ENCODE peak calls at places on chromosomes 2 and 18, in four cellular contexts. C, P, R and F are unnamed samples.

GRCh38 chr2:100974712-100975520 is 27.2 kb upstream of the RPL31 start:
- DNase-seq in C (no peak), P (no peak), R (no peak), F (no peak)

GRCh38 chr2:197210450-197210849 is 100.1 kb downstream of the ANKRD44 start:
- DNase-seq in C (no peak), P (no peak), R (no peak), F (no peak)

GRCh38 chr18:70620837-70621612 is 332.2 kb downstream of the SOCS6 start:
- DNase-seq in C (no peak), P (no peak), R (no peak), F (no peak)

GRCh38 chr18:42574871-42575270 is 540.6 kb downstream of the RIT2 start:
- DNase-seq in C (no peak), P (no peak), R (no peak), F (no peak)

GRCh38 chr18:6859676-6860422 is 130.3 kb downstream of the ARHGAP28 start:
- DNase-seq in C (no peak), P (no peak), R (no peak), F (no peak)

GRCh38 chr18:70366174-70366573 is 77.3 kb downstream of the SOCS6 start:
- DNase-seq in C (peak; percentile 82), P (no peak), R (no peak), F (no peak)

GRCh38 chr18:63236990-63237389 is 82.6 kb downstream of the BCL2 start:
- DNase-seq in C (no peak), P (no peak), R (peak; percentile 78), F (no peak)

GRCh38 chr2:19850526-19851050 is 51.2 kb downstream of the TTC32 start:
- DNase-seq in C (no peak), P (no peak), R (no peak), F (no peak)

GRCh38 chr2:86747708-86748627 is 27.9 kb downstream of the RMND5A start:
- DNase-seq in C (peak; percentile 63), P (peak; percentile 35), R (no peak), F (peak; percentile 41)

GRCh38 chr2:110874565-110875383 is 142.4 kb downstream of the ACOXL start:
- DNase-seq in C (no peak), P (no peak), R (no peak), F (no peak)

GRCh38 chr2:109478906-109479493 is 134.8 kb downstream of the SEPTIN10 start:
- DNase-seq in C (no peak), P (no peak), R (no peak), F (no peak)

GRCh38 chr18:9867454-9867732 is 18.4 kb upstream of the TXNDC2 start:
- DNase-seq in C (no peak), P (no peak), R (no peak), F (no peak)

GRCh38 chr18:78892201-78892600 is 87.4 kb upstream of the SALL3 start:
- DNase-seq in C (no peak), P (no peak), R (no peak), F (no peak)

GRCh38 chr18:8088626-8089025 is 520.6 kb upstream of the RAB12 start:
- DNase-seq in C (no peak), P (no peak), R (no peak), F (peak; percentile 17)

GRCh38 chr2:168773719-168774521 is 28.5 kb upstream of the NOSTRIN start:
- DNase-seq in C (peak; percentile 48), P (peak; percentile 64), R (peak; percentile 84), F (peak; percentile 23)

GRCh38 chr2:29304399-29304798 is 189.2 kb downstream of the CLIP4 start:
- DNase-seq in C (no peak), P (no peak), R (no peak), F (peak; percentile 44)

GRCh38 chr2:151029406-151030157 is 232.1 kb downstream of the RBM43 start:
- DNase-seq in C (no peak), P (no peak), R (no peak), F (no peak)

GRCh38 chr2:229849073-229849472 is 72.7 kb downstream of the TRIP12 start:
- DNase-seq in C (no peak), P (no peak), R (no peak), F (no peak)

GRCh38 chr2:219455635-219456034 is 21.0 kb downstream of the SPEG start:
- DNase-seq in C (no peak), P (no peak), R (no peak), F (no peak)

GRCh38 chr2:147125145-147125544 is 719.7 kb upstream of the ACVR2A start:
- DNase-seq in C (no peak), P (no peak), R (no peak), F (no peak)

GRCh38 chr2:33110461-33110860 is 163.7 kb downstream of the LTBP1 start:
- DNase-seq in C (no peak), P (no peak), R (no peak), F (no peak)

GRCh38 chr2:95346236-95346737 is 49.1 kb downstream of the KCNIP3 start:
- DNase-seq in C (no peak), P (peak; percentile 25), R (peak; percentile 79), F (peak; percentile 64)

GRCh38 chr18:834086-834720 is 22.2 kb upstream of the YES1 start:
- DNase-seq in C (no peak), P (no peak), R (peak; percentile 89), F (no peak)

GRCh38 chr2:109210431-109211200 is 81.6 kb downstream of the SH3RF3 start:
- DNase-seq in C (no peak), P (no peak), R (no peak), F (no peak)

DNA sequence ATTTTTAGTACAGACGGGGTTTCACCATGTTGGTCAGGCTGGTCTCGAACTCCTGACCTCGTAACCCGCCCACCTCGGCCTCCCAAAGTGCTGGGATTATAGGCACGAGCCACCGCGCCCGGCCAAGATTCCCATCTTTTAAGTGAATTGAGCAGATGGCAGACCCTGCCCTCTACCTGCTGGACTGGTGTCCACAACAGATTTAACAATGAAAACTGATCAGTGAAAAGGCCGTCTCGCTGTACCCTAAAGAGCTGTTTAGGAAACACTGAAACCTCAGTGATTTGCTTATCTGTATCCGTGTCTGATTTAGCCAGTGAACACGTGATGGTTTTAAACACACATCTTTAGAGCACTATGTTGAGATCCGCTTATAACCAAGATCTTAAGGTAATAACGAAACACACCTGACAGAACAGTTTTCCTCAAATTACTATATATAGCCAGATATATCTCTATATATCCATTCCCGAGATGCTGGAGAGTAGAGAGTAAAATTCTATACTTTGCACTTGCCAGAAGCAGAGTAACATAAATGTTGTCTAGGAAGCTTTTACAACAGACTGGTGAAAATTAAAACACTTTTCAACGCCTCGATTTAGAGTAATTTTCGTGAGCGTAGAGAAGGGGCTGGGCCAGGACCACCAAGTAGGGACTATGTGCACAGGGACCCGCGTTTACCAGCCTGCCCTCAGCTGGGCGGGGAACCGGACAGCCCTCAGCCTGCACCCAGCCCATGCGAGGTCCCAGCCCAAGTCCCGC is 593 bp downstream of the FAM161A start:
- DNase-seq in C (peak; percentile 41), P (peak; percentile 77), R (peak; percentile 85), F (peak; percentile 67)
- TF ChIP-seq CTCF in C (no peak), P (peak; percentile 28), R (no peak), F (no peak)

GRCh38 chr2:15747172-15747550 is 155.5 kb downstream of the DDX1 start:
- DNase-seq in C (no peak), P (no peak), R (no peak), F (no peak)
- H3K27ac ChIP-seq in C (peak overlapping the region; percentile 82), P (no peak overlapping the region), R (no peak overlapping the region), F (no peak overlapping the region)

GRCh38 chr2:148255929-148256328 is 235.0 kb downstream of the MBD5 start:
- DNase-seq in C (no peak), P (no peak), R (no peak), F (no peak)

GRCh38 chr2:148258124-148258523 is 237.2 kb downstream of the MBD5 start:
- DNase-seq in C (no peak), P (no peak), R (no peak), F (no peak)

GRCh38 chr2:148263890-148264289 is 243.0 kb downstream of the MBD5 start:
- DNase-seq in C (no peak), P (no peak), R (no peak), F (no peak)

GRCh38 chr2:148257276-148257675 is 236.4 kb downstream of the MBD5 start:
- DNase-seq in C (no peak), P (no peak), R (no peak), F (no peak)

GRCh38 chr2:148259674-148260073 is 238.8 kb downstream of the MBD5 start:
- DNase-seq in C (no peak), P (peak; percentile 45), R (no peak), F (no peak)
- TF ChIP-seq CTCF in C (peak; percentile 8), P (no peak), R (no peak), F (no peak)

GRCh38 chr2:105488198-105488757 is 89.4 kb upstream of the FHL2 start:
- DNase-seq in C (no peak), P (no peak), R (peak; percentile 28), F (no peak)
- H3K27ac ChIP-seq in C (no peak overlapping the region), P (no peak overlapping the region), R (peak overlapping the region; percentile 48), F (no peak overlapping the region)

DNA sequence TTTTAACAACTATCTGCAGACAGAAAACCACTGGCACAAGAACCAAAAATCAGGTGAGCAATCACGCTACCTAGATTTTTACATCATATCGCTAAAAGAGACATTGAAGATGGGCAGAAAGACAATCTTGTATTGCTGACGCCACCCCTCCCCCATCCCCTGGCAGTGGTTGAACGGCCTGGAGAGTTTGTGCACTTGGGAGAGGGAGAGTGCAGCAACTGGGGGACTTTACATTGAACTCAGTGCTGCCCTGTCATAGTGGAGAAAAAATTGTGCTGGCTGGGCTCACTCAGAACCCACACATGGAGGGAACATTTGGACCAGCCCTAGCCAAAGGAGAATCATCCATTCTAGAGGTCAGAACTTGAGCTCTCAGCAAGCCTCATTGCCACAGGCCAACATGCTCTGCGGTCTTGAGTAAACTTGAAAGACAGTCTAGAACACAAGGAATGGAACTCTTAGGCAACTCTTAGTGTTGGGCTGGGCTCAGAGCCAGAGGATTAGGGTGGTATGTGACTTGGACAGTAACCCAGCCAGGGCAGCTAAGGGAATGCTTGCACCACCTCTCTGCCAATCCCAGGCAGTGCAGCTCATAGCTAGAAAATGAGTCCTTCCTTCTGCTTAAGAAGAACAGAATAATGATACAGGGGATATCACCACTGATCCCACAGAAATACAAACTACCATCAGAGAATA is 220.0 kb upstream of the CYP26B1 start:
- DNase-seq in C (peak; percentile 50), P (peak; percentile 98), R (peak; percentile 60), F (peak; percentile 83)
- TF ChIP-seq CTCF in C (peak; percentile 40), P (peak; percentile 50), R (no peak), F (peak; percentile 87)

GRCh38 chr2:30310955-30311354 is 79.6 kb downstream of the LBH start:
- DNase-seq in C (no peak), P (no peak), R (no peak), F (no peak)
- H3K27ac ChIP-seq in C (no peak overlapping the region), P (peak overlapping the region; percentile 22), R (no peak overlapping the region), F (no peak overlapping the region)

GRCh38 chr2:75728614-75729419 is 18.1 kb upstream of the GCFC2 start:
- DNase-seq in C (no peak), P (no peak), R (no peak), F (no peak)

GRCh38 chr2:75729861-75730260 is 19.1 kb upstream of the GCFC2 start:
- DNase-seq in C (no peak), P (peak; percentile 23), R (no peak), F (no peak)
- TF ChIP-seq CTCF in C (peak; percentile 60), P (peak; percentile 55), R (no peak), F (peak; percentile 24)

DNA sequence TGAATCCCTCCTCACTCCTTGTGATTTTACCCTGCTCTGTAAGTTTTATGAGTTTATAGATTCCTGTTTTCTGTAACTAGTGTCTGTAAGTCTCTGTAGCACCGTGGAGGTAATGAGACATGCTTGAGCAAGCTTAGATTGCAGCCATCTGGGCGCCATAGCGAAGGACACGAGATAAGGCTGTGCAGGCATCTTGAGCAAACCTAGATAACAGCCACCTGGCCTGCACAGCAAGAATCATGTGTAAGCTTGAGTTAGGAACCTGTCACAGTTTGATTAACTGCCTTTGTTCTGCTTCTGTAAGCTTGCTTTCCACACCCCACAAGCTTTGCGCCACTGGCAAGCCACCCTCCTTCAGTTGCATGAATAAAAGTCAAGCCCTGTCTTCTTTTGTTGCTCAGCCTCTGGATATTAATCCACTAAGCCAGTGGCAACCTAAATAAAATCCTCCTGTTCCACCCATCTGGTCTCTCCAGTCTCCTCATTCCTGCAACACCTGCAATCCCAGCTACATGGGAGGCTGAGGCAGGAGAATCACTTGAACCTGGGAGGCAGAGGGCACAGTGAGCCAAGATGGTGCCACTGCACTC is 270.6 kb upstream of the RGPD4 start:
- DNase-seq in C (no peak), P (peak; percentile 16), R (no peak), F (no peak)
- H3K27ac ChIP-seq in C (no peak overlapping the region), P (no peak overlapping the region), R (no peak overlapping the region), F (no peak overlapping the region)